ENCODE peak calls at places on chromosomes 1 and 21, in eight cellular contexts. B is hepatocyte, L is esophagus squamous epithelium, H is heart right ventricle, V is transverse colon, K is endodermal cell, A is upper lobe of right lung, F is fibroblast of lung. O is an unnamed sample. For H3K9me3, the result is how much of the 10 kb centered on the place peaks cover.

GRCh38 chr21:41830764-41831452 is 48.2 kb downstream of the PRDM15 start:
- DNase-seq in V (no peak), L (no peak), A (peak), H (no peak), K (no peak), B (no peak), F (no peak), O (no peak)

GRCh38 chr1:174060090-174060489 is 37.9 kb upstream of the RC3H1 start:
- DNase-seq in A (no peak), V (no peak), B (no peak), H (no peak), F (peak), L (no peak), K (no peak), O (no peak)

GRCh38 chr1:167666416-167666815 is 36.4 kb downstream of the RCSD1 start:
- DNase-seq in H (peak), V (no peak), F (peak), A (no peak), L (no peak), K (no peak), B (no peak), O (no peak)

GRCh38 chr1:59431566-59432294 is 134.8 kb downstream of the FGGY start:
- DNase-seq in B (no peak), V (no peak), L (no peak), K (no peak), F (peak), A (no peak), H (no peak), O (no peak)

GRCh38 chr1:101075926-101076325 is 50.3 kb upstream of the DPH5 start:
- DNase-seq in H (no peak), K (no peak), F (no peak), A (no peak), V (no peak), L (no peak), B (no peak), O (no peak)

GRCh38 chr1:93805027-93805426 is 74.0 kb downstream of the DNTTIP2 start:
- DNase-seq in B (no peak), L (no peak), V (no peak), H (no peak), K (no peak), A (no peak), F (peak), O (no peak)

GRCh38 chr1:17912491-17912890 is 157.4 kb downstream of the ACTL8 start:
- DNase-seq in K (peak), H (no peak), V (no peak), F (no peak), A (peak), L (no peak), B (no peak), O (no peak)

GRCh38 chr1:228267962-228268890 is 60.4 kb downstream of the OBSCN start:
- DNase-seq in K (peak), V (no peak), A (no peak), H (peak), L (no peak), F (no peak), B (no peak), O (no peak)

GRCh38 chr1:32724678-32725594 is 22.4 kb upstream of the SYNC start:
- DNase-seq in L (no peak), V (peak), B (peak), F (peak), A (peak), H (peak), K (peak), O (peak)

GRCh38 chr1:52551476-52552235 is 1.2 kb downstream of the TUT4 start:
- DNase-seq in A (no peak), F (peak), V (peak), B (peak), H (no peak), K (peak), L (no peak), O (no peak)

GRCh38 chr1:234963904-234964702 is 164.5 kb downstream of the TOMM20 start:
- DNase-seq in F (no peak), K (no peak), L (no peak), A (no peak), H (peak), B (peak), V (no peak), O (no peak)

GRCh38 chr1:230548997-230549396 is 93.3 kb upstream of the COG2 start:
- DNase-seq in L (no peak), V (no peak), H (no peak), A (no peak), B (no peak), K (no peak), F (no peak), O (no peak)

GRCh38 chr1:198876371-198876871 is 237.6 kb downstream of the PTPRC start:
- DNase-seq in A (no peak), B (no peak), H (no peak), V (no peak), K (peak), F (peak), L (no peak), O (no peak)

GRCh38 chr1:109290998-109291397 is 8.1 kb upstream of the PSRC1 start:
- DNase-seq in H (no peak), F (no peak), K (no peak), B (no peak), V (no peak), A (no peak), L (no peak), O (no peak)

GRCh38 chr1:99455760-99456159 is 190.2 kb upstream of the PALMD start:
- DNase-seq in K (no peak), L (no peak), V (no peak), B (no peak), H (no peak), A (no peak), F (peak), O (no peak)

GRCh38 chr1:220269036-220269435 is 3.2 kb downstream of the RAB3GAP2 start:
- DNase-seq in H (no peak), A (no peak), B (no peak), K (no peak), L (no peak), F (no peak), V (no peak), O (no peak)

GRCh38 chr1:119544165-119544762 is 37.3 kb downstream of the HSD3B1 start:
- DNase-seq in L (no peak), A (no peak), H (no peak), F (no peak), B (no peak), K (peak), V (peak), O (no peak)

DNA sequence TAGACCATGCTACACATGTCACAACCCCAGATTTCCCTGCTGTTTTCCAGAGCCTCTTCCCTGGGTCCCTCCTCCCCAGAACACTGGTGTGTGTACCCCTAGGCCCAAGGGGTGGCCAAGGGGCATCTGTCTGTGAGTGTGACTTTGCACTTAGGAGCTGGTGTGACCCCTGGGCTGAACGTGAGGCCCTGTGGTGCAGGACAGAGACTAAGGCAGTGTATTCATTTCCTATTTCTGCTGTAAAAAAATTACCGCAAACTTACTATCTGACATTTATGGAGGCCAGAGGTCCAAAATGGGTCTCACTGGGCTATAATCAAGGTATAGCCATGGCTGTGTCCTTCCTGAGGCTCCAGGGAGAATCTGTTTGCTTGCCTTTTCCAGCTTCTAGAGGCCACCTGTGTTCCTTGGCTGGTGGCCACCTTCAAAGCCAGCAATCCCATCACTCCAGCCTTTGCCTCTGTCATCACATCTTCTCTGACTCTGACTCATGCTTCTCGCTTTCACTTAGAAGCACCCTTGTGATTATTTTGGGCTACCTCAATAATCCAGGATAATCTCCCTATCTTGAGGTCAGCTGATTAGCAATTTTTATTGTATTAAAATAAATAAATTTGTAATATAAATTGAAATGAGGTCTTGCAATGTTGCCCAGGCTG is 24.0 kb upstream of the ELOA start:
- DNase-seq in F (peak), L (no peak), B (no peak), A (no peak), H (no peak), K (no peak), V (no peak), O (peak)
- H3K9me3 ChIP-seq in F (under half), L (under half), B (under half), A (under half), H (under half), K (under half), V (under half), O (under half)

GRCh38 chr1:204994086-204994862 is 48.7 kb upstream of the CNTN2 start:
- DNase-seq in V (no peak), K (no peak), H (no peak), A (no peak), F (peak), L (no peak), B (no peak), O (no peak)
- H3K4me3 ChIP-seq in V (no peak), K (no peak), H (no peak), A (no peak), F (no peak), L (no peak), B (no peak), O (no peak)

DNA sequence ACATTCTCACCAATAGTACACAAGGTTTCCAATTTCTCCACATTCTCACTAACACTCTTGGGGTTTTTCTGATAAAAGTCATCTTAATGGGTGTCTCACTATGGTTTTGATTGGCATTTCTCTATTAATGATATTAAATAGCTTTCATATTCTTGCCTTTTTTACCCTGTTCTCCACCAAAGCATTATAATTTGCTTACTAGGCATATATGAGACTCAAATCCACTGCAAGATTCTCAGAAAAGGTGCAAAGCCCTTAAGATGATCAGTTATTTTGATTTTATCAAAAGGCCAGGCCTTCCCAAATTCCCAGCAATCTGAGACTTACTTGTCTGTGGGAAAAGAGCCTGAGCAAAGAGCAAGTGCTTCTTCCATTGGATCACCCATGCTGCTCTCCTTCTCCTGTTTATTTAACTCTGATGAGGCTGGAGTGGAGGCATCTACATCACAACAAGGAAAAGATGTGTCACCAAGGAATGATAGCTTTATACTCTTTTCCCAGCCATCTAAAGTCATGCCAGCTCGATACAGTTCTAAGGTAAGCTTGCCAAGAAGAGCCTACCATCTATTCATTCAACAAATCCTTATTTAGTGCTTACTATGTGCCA is 24.6 kb downstream of the CLSPN start:
- DNase-seq in L (no peak), K (no peak), V (no peak), B (no peak), H (no peak), A (no peak), F (peak), O (no peak)
- TF ChIP-seq CTCF in L (no peak), K (no peak), V (no peak), B (no peak), H (no peak), A (no peak), F (no peak), O (no peak)

GRCh38 chr1:3989465-3989864 is 89.4 kb upstream of the C1orf174 start:
- DNase-seq in F (no peak), A (no peak), L (no peak), K (no peak), V (no peak), B (no peak), H (no peak), O (no peak)
- H3K9me3 ChIP-seq in F (under half), A (under half), L (under half), K (under half), V (under half), B (under half), H (under half), O (half or more)

DNA sequence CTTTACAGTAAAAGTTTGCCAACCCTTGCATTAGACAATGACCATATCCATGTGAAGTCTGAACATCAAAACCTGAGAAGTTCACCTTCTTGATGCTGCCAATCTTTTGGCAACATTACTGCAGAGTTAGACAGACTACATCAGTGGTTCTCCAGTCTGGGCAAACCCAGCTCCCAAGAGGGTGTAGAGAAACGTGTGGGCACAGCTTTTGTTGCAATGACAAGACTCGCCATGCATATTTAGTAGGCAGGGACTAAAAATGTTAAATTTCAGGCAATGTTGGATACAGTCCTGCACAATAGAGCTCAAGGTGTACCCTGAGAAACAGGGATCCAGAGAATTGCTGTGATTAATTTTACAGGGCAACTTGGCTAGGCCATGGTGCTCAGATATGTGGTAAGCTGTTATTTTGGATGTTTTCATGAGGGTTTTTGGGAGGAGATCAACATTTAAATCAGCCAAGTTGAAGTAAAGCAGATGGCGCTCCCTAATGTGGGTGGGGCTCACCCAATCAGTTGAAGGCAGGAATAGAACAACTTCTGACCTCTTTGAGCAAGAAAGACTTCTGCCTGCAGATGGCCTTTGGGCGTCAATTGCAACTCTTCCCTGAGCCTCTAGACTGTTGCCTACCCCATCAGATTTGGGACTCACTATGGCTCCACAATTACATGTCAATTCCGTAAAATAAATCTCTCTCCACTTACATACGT is 37.6 kb upstream of the CLDN14 start:
- DNase-seq in L (no peak), A (no peak), F (no peak), H (no peak), B (no peak), K (no peak), V (no peak), O (no peak)
- H3K4me3 ChIP-seq in L (no peak), A (no peak), F (no peak), H (no peak), B (no peak), K (no peak), V (no peak), O (no peak)

GRCh38 chr1:27616441-27616840 is 12.5 kb upstream of the AHDC1 start:
- DNase-seq in A (no peak), K (no peak), B (no peak), L (no peak), H (no peak), V (no peak), F (no peak), O (no peak)
- TF ChIP-seq CTCF in A (peak), K (peak), B (no peak), L (no peak), H (no peak), V (no peak), F (peak), O (peak)

DNA sequence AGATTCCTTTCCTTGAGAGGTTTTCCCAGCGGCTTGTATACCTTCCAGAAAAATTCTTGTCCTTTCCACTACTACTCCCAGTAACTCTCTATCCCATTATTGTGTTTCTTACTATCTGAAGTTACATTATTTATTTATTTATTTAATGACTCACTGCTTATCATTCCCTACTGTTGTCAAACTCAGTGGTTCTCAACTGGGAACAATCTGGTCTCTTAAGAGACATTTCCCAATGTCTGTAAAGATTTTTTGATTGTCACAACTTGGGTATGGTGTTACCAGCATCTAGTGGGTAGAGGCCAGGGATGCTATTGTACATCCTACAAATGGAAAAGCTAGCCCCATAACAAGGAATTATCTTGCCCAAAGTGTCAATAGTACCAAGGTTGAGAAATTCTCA is 771.5 kb upstream of the ADGRL2 start:
- DNase-seq in K (no peak), L (no peak), A (no peak), F (peak), B (no peak), H (no peak), V (no peak), O (no peak)
- H3K9me3 ChIP-seq in K (under half), L (under half), A (under half), F (under half), B (under half), H (under half), V (under half), O (under half)

O was measured in AG04450.